ENCODE peak calls at places on chromosome 15, in nine cellular contexts. One of them, this sample, is unnamed. For H3K4me1, the result is how much of the 10 kb centered on the place peaks cover.

GRCh38 chr15:63610209-63610841 is 13.1 kb downstream of the FBXL22 start:
- DNase-seq in heart left ventricle: peak
- DNase-seq in CD8-positive, alpha-beta T cell: peak
- DNase-seq in stomach: peak
- DNase-seq in PC-3: peak
- DNase-seq in pancreas: peak
- DNase-seq in Caco-2: peak
- DNase-seq in body of pancreas: peak
- DNase-seq in heart right ventricle: peak
- DNase-seq in this sample: peak

GRCh38 chr15:88678755-88679154 is 39.9 kb downstream of the ISG20 start:
- DNase-seq in heart left ventricle: no peak
- DNase-seq in stomach: no peak
- DNase-seq in PC-3: no peak
- DNase-seq in Caco-2: no peak
- DNase-seq in heart right ventricle: no peak
- DNase-seq in body of pancreas: no peak
- DNase-seq in CD8-positive, alpha-beta T cell: no peak
- DNase-seq in pancreas: no peak
- DNase-seq in this sample: no peak

GRCh38 chr15:38242055-38242454 is 10.6 kb upstream of the SPRED1 start:
- DNase-seq in heart right ventricle: no peak
- DNase-seq in stomach: no peak
- DNase-seq in PC-3: no peak
- DNase-seq in heart left ventricle: no peak
- DNase-seq in body of pancreas: no peak
- DNase-seq in Caco-2: no peak
- DNase-seq in pancreas: no peak
- DNase-seq in CD8-positive, alpha-beta T cell: no peak
- DNase-seq in this sample: no peak

GRCh38 chr15:58555168-58556027 is 123.6 kb downstream of the LIPC start:
- DNase-seq in PC-3: no peak
- DNase-seq in CD8-positive, alpha-beta T cell: no peak
- DNase-seq in body of pancreas: no peak
- DNase-seq in pancreas: no peak
- DNase-seq in heart right ventricle: no peak
- DNase-seq in Caco-2: peak
- DNase-seq in heart left ventricle: no peak
- DNase-seq in stomach: no peak
- DNase-seq in this sample: no peak

GRCh38 chr15:66252411-66253295 is 897 bp downstream of the MEGF11 start:
- DNase-seq in heart right ventricle: peak
- DNase-seq in body of pancreas: peak
- DNase-seq in stomach: peak
- DNase-seq in pancreas: peak
- DNase-seq in Caco-2: peak
- DNase-seq in CD8-positive, alpha-beta T cell: peak
- DNase-seq in PC-3: peak
- DNase-seq in heart left ventricle: peak
- DNase-seq in this sample: peak

GRCh38 chr15:91298101-91298500 is 198.0 kb downstream of the SV2B start:
- DNase-seq in body of pancreas: no peak
- DNase-seq in pancreas: no peak
- DNase-seq in CD8-positive, alpha-beta T cell: no peak
- DNase-seq in Caco-2: no peak
- DNase-seq in stomach: no peak
- DNase-seq in heart left ventricle: no peak
- DNase-seq in heart right ventricle: no peak
- DNase-seq in PC-3: no peak
- DNase-seq in this sample: no peak

GRCh38 chr15:91108421-91108820 is 8.4 kb downstream of the SV2B start:
- DNase-seq in heart right ventricle: no peak
- DNase-seq in pancreas: no peak
- DNase-seq in body of pancreas: no peak
- DNase-seq in CD8-positive, alpha-beta T cell: no peak
- DNase-seq in Caco-2: no peak
- DNase-seq in stomach: no peak
- DNase-seq in PC-3: no peak
- DNase-seq in heart left ventricle: no peak
- DNase-seq in this sample: no peak

GRCh38 chr15:76338555-76339301 is 2.2 kb downstream of the ISL2 start:
- DNase-seq in heart left ventricle: no peak
- DNase-seq in Caco-2: no peak
- DNase-seq in heart right ventricle: no peak
- DNase-seq in body of pancreas: no peak
- DNase-seq in PC-3: no peak
- DNase-seq in stomach: no peak
- DNase-seq in pancreas: no peak
- DNase-seq in CD8-positive, alpha-beta T cell: no peak
- DNase-seq in this sample: peak

GRCh38 chr15:51600114-51600513 is 22.5 kb downstream of the DMXL2 start:
- DNase-seq in pancreas: no peak
- DNase-seq in PC-3: peak
- DNase-seq in heart right ventricle: no peak
- DNase-seq in heart left ventricle: no peak
- DNase-seq in Caco-2: no peak
- DNase-seq in stomach: no peak
- DNase-seq in body of pancreas: no peak
- DNase-seq in CD8-positive, alpha-beta T cell: no peak
- DNase-seq in this sample: no peak

GRCh38 chr15:64857421-64857820 is 15.7 kb downstream of the PLEKHO2 start:
- DNase-seq in stomach: no peak
- DNase-seq in heart right ventricle: no peak
- DNase-seq in Caco-2: no peak
- DNase-seq in CD8-positive, alpha-beta T cell: no peak
- DNase-seq in body of pancreas: no peak
- DNase-seq in heart left ventricle: no peak
- DNase-seq in PC-3: no peak
- DNase-seq in pancreas: no peak
- DNase-seq in this sample: no peak

GRCh38 chr15:38842991-38843610 is 278.5 kb upstream of the RASGRP1 start:
- DNase-seq in PC-3: no peak
- DNase-seq in body of pancreas: no peak
- DNase-seq in CD8-positive, alpha-beta T cell: no peak
- DNase-seq in heart right ventricle: no peak
- DNase-seq in heart left ventricle: no peak
- DNase-seq in Caco-2: no peak
- DNase-seq in pancreas: no peak
- DNase-seq in stomach: no peak
- DNase-seq in this sample: no peak

GRCh38 chr15:98774756-98775497 is 126.6 kb downstream of the IGF1R start:
- DNase-seq in heart right ventricle: no peak
- DNase-seq in CD8-positive, alpha-beta T cell: no peak
- DNase-seq in pancreas: no peak
- DNase-seq in stomach: no peak
- DNase-seq in PC-3: no peak
- DNase-seq in heart left ventricle: no peak
- DNase-seq in Caco-2: no peak
- DNase-seq in body of pancreas: no peak
- DNase-seq in this sample: no peak

DNA sequence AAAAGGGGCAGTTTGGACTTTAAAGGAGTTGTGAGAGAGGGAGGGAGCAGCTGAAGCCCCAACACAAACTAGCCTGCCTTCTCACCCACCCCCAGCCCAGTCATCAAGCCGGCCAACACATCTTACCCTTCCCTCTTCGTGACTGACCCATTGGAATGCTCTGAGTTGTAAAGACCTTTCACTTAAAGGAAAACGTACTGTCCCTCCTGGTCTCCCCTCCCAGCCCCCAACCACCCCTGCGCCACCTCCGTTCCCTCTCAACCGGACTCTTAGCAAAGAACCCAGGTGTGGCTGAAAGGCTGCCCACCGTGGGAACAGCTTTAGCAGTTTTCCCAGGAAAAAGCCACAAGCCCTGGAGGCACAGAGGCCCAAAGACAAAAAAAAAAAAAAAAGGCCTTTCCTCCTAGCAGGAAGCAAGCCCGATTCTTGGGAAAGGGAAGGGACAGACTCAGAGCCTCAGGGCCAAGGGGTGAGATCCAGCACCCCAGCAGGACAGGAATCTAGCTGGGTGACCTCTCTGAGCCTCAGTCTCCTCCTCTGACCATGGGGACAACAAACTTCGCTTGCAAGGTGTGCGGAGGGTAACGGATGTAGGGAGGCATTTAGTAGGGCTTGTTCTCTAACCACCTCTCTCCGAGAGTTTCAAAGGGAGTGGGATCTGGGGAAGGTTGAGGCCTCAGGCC is 2.4 kb downstream of the CYP11A1 start:
- DNase-seq in pancreas: no peak
- DNase-seq in stomach: no peak
- DNase-seq in PC-3: no peak
- DNase-seq in body of pancreas: no peak
- DNase-seq in Caco-2: no peak
- DNase-seq in CD8-positive, alpha-beta T cell: no peak
- DNase-seq in heart left ventricle: no peak
- DNase-seq in heart right ventricle: no peak
- DNase-seq in this sample: no peak
- H3K4me3 ChIP-seq in pancreas: peak
- H3K4me3 ChIP-seq in stomach: peak
- H3K4me3 ChIP-seq in PC-3: no peak
- H3K4me3 ChIP-seq in body of pancreas: no peak
- H3K4me3 ChIP-seq in Caco-2: no peak
- H3K4me3 ChIP-seq in CD8-positive, alpha-beta T cell: peak
- H3K4me3 ChIP-seq in heart left ventricle: peak
- H3K4me3 ChIP-seq in heart right ventricle: no peak
- H3K4me3 ChIP-seq in this sample: no peak

GRCh38 chr15:53834214-53834613 is 74.8 kb upstream of the WDR72 start:
- DNase-seq in body of pancreas: no peak
- DNase-seq in PC-3: no peak
- DNase-seq in CD8-positive, alpha-beta T cell: no peak
- DNase-seq in heart right ventricle: no peak
- DNase-seq in stomach: no peak
- DNase-seq in pancreas: no peak
- DNase-seq in Caco-2: no peak
- DNase-seq in heart left ventricle: no peak
- DNase-seq in this sample: no peak
- H3K4me1 ChIP-seq in body of pancreas: under half
- H3K4me1 ChIP-seq in PC-3: under half
- H3K4me1 ChIP-seq in CD8-positive, alpha-beta T cell: under half
- H3K4me1 ChIP-seq in heart right ventricle: under half
- H3K4me1 ChIP-seq in stomach: half or more
- H3K4me1 ChIP-seq in pancreas: under half
- H3K4me1 ChIP-seq in Caco-2: half or more
- H3K4me1 ChIP-seq in heart left ventricle: under half
- H3K4me1 ChIP-seq in this sample: under half

GRCh38 chr15:34336947-34337556 is 529 bp downstream of the SLC12A6 start:
- DNase-seq in Caco-2: peak
- DNase-seq in CD8-positive, alpha-beta T cell: peak
- DNase-seq in heart left ventricle: no peak
- DNase-seq in body of pancreas: no peak
- DNase-seq in stomach: no peak
- DNase-seq in pancreas: peak
- DNase-seq in PC-3: no peak
- DNase-seq in heart right ventricle: no peak
- DNase-seq in this sample: peak

GRCh38 chr15:34336333-34336732 is 1.2 kb downstream of the SLC12A6 start:
- DNase-seq in heart right ventricle: no peak
- DNase-seq in stomach: no peak
- DNase-seq in body of pancreas: no peak
- DNase-seq in heart left ventricle: no peak
- DNase-seq in Caco-2: no peak
- DNase-seq in PC-3: no peak
- DNase-seq in CD8-positive, alpha-beta T cell: no peak
- DNase-seq in pancreas: no peak
- DNase-seq in this sample: no peak

GRCh38 chr15:34335176-34335575 is 2.4 kb downstream of the SLC12A6 start:
- DNase-seq in heart right ventricle: no peak
- DNase-seq in heart left ventricle: no peak
- DNase-seq in PC-3: peak
- DNase-seq in stomach: no peak
- DNase-seq in body of pancreas: no peak
- DNase-seq in pancreas: no peak
- DNase-seq in Caco-2: no peak
- DNase-seq in CD8-positive, alpha-beta T cell: no peak
- DNase-seq in this sample: no peak

GRCh38 chr15:34331809-34332208 is 5.8 kb downstream of the SLC12A6 start:
- DNase-seq in heart left ventricle: no peak
- DNase-seq in Caco-2: no peak
- DNase-seq in stomach: no peak
- DNase-seq in PC-3: no peak
- DNase-seq in pancreas: no peak
- DNase-seq in body of pancreas: no peak
- DNase-seq in CD8-positive, alpha-beta T cell: no peak
- DNase-seq in heart right ventricle: no peak
- DNase-seq in this sample: no peak

DNA sequence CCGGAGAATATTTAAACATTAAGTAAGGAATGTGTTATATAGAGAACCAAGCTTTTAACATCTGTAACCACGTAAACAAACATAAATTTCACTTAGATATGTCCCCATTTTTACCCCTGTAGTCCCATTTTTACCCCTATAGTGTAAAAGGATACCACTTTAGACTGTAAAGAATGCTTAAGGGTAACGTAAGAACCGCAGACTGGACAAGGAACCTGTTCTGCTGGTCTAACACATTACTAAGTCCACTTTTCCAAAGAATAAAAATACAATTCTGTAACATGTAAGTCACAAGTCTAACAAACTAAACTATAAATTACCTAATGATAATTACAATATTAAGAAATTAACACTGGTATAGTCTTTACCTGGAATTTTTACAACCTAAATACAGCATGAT is 2.9 kb downstream of the SLC12A6 start:
- DNase-seq in stomach: no peak
- DNase-seq in PC-3: peak
- DNase-seq in heart left ventricle: no peak
- DNase-seq in heart right ventricle: no peak
- DNase-seq in pancreas: no peak
- DNase-seq in Caco-2: no peak
- DNase-seq in CD8-positive, alpha-beta T cell: no peak
- DNase-seq in body of pancreas: no peak
- DNase-seq in this sample: no peak
- H3K4me3 ChIP-seq in stomach: no peak
- H3K4me3 ChIP-seq in PC-3: peak
- H3K4me3 ChIP-seq in heart left ventricle: peak
- H3K4me3 ChIP-seq in heart right ventricle: no peak
- H3K4me3 ChIP-seq in pancreas: no peak
- H3K4me3 ChIP-seq in Caco-2: no peak
- H3K4me3 ChIP-seq in CD8-positive, alpha-beta T cell: peak
- H3K4me3 ChIP-seq in body of pancreas: no peak
- H3K4me3 ChIP-seq in this sample: no peak

DNA sequence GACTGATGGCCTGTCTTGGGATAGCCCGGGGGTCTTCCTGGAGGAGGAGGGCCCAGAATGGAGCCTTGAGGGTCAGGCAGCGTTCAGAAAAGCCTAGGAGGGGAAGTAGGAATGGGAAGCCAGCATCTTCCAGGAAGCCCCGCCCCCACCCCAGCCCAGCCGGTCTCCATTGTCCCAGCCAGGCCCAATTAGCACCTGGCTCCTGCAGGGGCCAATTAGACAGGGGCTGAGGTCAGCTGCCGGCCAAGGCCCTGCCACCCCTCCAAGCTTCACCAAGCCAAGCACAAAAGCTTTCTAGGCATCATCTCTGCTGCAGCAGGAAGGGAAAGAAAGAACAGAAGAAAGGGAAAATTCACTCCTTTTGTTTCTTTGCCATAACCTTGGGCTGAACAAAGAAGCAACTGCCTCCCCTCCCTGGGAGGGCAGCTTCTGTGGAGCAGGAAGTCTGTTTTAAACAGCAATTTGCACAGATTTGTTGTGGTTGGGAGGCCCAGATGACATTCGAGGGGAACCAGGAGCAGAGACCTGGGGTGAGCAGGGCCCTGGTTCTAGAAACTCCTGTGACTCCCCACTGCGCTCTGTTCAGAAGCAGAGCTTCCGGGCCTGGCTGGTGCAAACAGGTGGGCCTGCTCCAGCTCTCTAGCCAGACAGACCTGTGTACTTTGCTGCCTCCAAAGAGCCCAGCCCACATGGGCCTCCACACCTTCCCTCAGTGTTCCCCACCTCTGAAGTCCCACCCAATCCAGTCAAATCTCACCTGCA is 47.7 kb downstream of the CYP11A1 start:
- DNase-seq in heart left ventricle: peak
- DNase-seq in body of pancreas: no peak
- DNase-seq in PC-3: no peak
- DNase-seq in CD8-positive, alpha-beta T cell: no peak
- DNase-seq in stomach: no peak
- DNase-seq in pancreas: no peak
- DNase-seq in Caco-2: no peak
- DNase-seq in heart right ventricle: peak
- DNase-seq in this sample: no peak
- H3K4me1 ChIP-seq in heart left ventricle: under half
- H3K4me1 ChIP-seq in body of pancreas: under half
- H3K4me1 ChIP-seq in PC-3: under half
- H3K4me1 ChIP-seq in CD8-positive, alpha-beta T cell: half or more
- H3K4me1 ChIP-seq in stomach: under half
- H3K4me1 ChIP-seq in pancreas: under half
- H3K4me1 ChIP-seq in Caco-2: under half
- H3K4me1 ChIP-seq in heart right ventricle: half or more
- H3K4me1 ChIP-seq in this sample: under half

This sample was measured in mucosa of descending colon.